ENCODE peak calls at places on chromosomes 1 and 21, in ten cellular contexts. M is right atrium auricular region, Y is osteoblast, P is OCI-LY7, B is cardiac muscle cell, H is left ventricle myocardium inferior, C is A549, K is BE2C, R is fibroblast of pulmonary artery, X is neural crest cell. J is an unnamed sample.

GRCh38 chr1:201138311-201138840 is 11.4 kb upstream of the ASCL5 start:
- DNase-seq in M (no peak), Y (no peak), P (no peak), B (no peak), H (no peak), C (no peak), K (no peak), R (no peak), X (no peak), J (no peak)

GRCh38 chr1:161486806-161487482 is 18.3 kb upstream of the FCGR2A start:
- DNase-seq in M (no peak), Y (peak; percentile 89), P (peak; percentile 81), B (peak; percentile 80), H (no peak), C (peak; percentile 48), K (peak; percentile 43), R (peak; percentile 83), X (peak; percentile 25), J (no peak)

GRCh38 chr1:227335587-227336020 is 17.3 kb upstream of the CDC42BPA start:
- DNase-seq in M (no peak), Y (no peak), P (no peak), B (no peak), H (no peak), C (no peak), K (no peak), R (no peak), X (no peak), J (no peak)

GRCh38 chr1:98555814-98556213 is 105.7 kb upstream of the SNX7 start:
- DNase-seq in M (no peak), Y (no peak), P (no peak), B (no peak), H (no peak), C (no peak), K (no peak), R (no peak), X (no peak), J (no peak)

GRCh38 chr1:217943361-217943760 is 312.2 kb downstream of the SPATA17 start:
- DNase-seq in M (no peak), Y (no peak), P (no peak), B (no peak), H (no peak), C (no peak), K (no peak), R (no peak), X (no peak), J (no peak)

GRCh38 chr1:5992034-5992813 is at the start of gene NPHP4:
- DNase-seq in M (peak; percentile 100), Y (peak; percentile 100), P (peak; percentile 100), B (peak; percentile 99), H (peak; percentile 100), C (peak; percentile 99), K (peak; percentile 96), R (peak; percentile 100), X (peak; percentile 99), J (peak; percentile 98)

GRCh38 chr1:87226341-87226760 is 102.3 kb upstream of the LMO4 start:
- DNase-seq in M (peak; percentile 81), Y (peak; percentile 90), P (no peak), B (peak; percentile 32), H (peak; percentile 60), C (peak; percentile 12), K (no peak), R (peak; percentile 99), X (no peak), J (peak; percentile 55)

GRCh38 chr21:44300262-44300959 is 558 bp downstream of the PFKL start:
- DNase-seq in M (peak; percentile 76), Y (peak; percentile 100), P (peak; percentile 70), B (peak; percentile 71), H (peak; percentile 81), C (peak; percentile 50), K (peak; percentile 49), R (peak; percentile 41), X (peak; percentile 33), J (peak; percentile 85)

GRCh38 chr21:34822957-34823356 is 154.2 kb downstream of the CLIC6 start:
- DNase-seq in M (peak; percentile 38), Y (peak; percentile 94), P (no peak), B (no peak), H (no peak), C (no peak), K (no peak), R (peak; percentile 40), X (no peak), J (no peak)

GRCh38 chr1:33683913-33684312 is 180.0 kb upstream of the HMGB4 start:
- DNase-seq in M (no peak), Y (no peak), P (no peak), B (no peak), H (peak; percentile 25), C (no peak), K (no peak), R (no peak), X (no peak), J (no peak)

GRCh38 chr1:219927956-219928790 is at the start of gene SLC30A10:
- DNase-seq in M (no peak), Y (peak; percentile 88), P (no peak), B (peak; percentile 51), H (no peak), C (peak; percentile 41), K (peak; percentile 30), R (peak; percentile 8), X (peak; percentile 28), J (peak; percentile 84)

GRCh38 chr1:234728740-234729139 is 118.8 kb upstream of the IRF2BP2 start:
- DNase-seq in M (no peak), Y (no peak), P (no peak), B (no peak), H (no peak), C (no peak), K (no peak), R (no peak), X (no peak), J (no peak)

GRCh38 chr1:194846488-194846887 is 1660.1 kb upstream of the B3GALT2 start:
- DNase-seq in M (no peak), Y (no peak), P (no peak), B (no peak), H (no peak), C (no peak), K (no peak), R (no peak), X (no peak), J (no peak)

GRCh38 chr1:206513312-206514111 is 6.2 kb downstream of the RASSF5 start:
- DNase-seq in M (peak; percentile 85), Y (peak; percentile 99), P (no peak), B (no peak), H (peak; percentile 70), C (no peak), K (no peak), R (peak; percentile 88), X (no peak), J (no peak)

GRCh38 chr21:26001356-26001755 is 169.2 kb downstream of the APP start:
- DNase-seq in M (no peak), Y (no peak), P (peak; percentile 21), B (no peak), H (no peak), C (no peak), K (no peak), R (no peak), X (no peak), J (no peak)
- TF ChIP-seq CTCF in M (no peak), Y (no peak), P (peak; percentile 67), B (no peak), H (no peak), C (no peak), K (no peak), R (no peak), X (no peak), J (no peak)

GRCh38 chr1:168343566-168343965 is 62.9 kb downstream of the TBX19 start:
- DNase-seq in M (no peak), Y (no peak), P (peak; percentile 2), B (no peak), H (no peak), C (no peak), K (no peak), R (no peak), X (no peak), J (no peak)
- TF ChIP-seq CTCF in M (no peak), Y (peak; percentile 34), P (peak; percentile 42), B (peak; percentile 24), H (peak; percentile 13), C (peak; percentile 41), K (peak; percentile 56), R (peak; percentile 37), X (no peak), J (peak; percentile 32)

GRCh38 chr1:186164773-186165172 is 210.3 kb downstream of the TPR start:
- DNase-seq in M (no peak), Y (no peak), P (no peak), B (no peak), H (no peak), C (no peak), K (no peak), R (no peak), X (no peak), J (no peak)

GRCh38 chr1:186167096-186167668 is 207.9 kb downstream of the TPR start:
- DNase-seq in M (no peak), Y (no peak), P (no peak), B (no peak), H (no peak), C (no peak), K (no peak), R (no peak), X (no peak), J (no peak)

DNA sequence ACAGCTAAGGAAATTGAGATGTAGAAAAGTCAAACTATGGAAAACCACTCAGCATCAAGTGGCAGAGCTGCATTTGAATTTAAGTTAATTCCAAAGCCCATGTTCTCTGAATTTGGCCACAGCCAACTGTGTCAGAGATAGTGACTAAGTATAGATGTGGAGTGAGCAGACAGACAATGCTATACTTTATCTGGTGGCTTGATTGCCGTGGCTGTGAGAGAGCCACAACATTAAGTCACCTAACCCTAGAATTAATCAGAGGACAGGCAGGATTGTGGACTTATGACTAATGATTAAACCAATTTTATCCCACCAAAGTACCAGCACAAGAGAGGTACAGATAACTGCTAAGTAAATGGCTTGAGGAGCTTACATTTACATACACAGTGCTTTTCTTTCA is 209.8 kb downstream of the TPR start:
- DNase-seq in M (no peak), Y (no peak), P (no peak), B (no peak), H (no peak), C (no peak), K (no peak), R (no peak), X (no peak), J (no peak)
- TF ChIP-seq CTCF in M (no peak), Y (no peak), P (no peak), B (no peak), H (no peak), C (no peak), K (no peak), R (no peak), X (no peak), J (no peak)

DNA sequence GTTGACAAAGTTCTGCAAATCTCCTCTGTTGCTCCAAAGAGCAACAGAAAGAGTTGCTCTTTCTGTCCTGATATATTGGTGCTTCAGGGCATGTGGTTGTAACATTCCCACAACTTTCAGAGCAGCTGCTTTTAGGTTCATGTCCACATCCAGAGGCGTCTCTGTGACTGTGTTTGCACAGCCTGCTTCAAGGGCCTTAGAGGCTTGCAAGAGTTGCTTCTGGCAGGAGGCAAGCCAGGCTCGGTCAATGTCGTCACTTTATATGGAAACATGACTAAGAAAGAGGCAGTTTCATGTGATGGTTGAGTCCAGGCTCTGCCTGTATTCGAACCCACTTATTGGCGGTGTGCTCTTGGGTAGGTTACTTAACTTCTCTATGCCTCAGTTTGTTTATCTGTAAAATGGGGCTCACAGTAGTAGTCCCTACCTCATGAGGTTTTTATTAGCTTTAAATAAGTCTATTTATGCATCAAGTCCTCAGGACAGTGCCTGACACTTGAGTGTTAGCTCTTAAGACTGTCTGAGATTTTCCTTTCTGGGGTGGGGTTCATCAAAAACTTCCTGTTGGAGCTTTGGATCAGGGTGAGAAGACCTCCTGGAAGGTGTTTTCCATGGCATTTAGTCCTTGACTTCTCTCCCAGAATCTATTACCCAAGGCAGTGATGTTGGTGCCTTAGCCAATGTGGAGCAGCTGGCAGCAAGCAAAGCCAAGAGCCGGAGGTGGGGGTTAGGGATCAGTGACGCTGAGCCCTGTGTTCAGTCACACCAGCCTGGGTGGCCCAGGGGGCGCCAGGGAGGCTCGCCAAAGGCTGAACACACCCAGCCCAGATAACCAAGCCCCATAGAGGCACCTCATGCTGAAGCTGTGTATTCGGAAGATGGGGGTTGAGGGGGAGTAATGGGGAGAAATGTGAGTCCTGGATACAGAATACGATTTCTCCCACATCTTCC is 18.9 kb downstream of the LHX4 start:
- DNase-seq in M (no peak), Y (peak; percentile 82), P (peak; percentile 26), B (peak; percentile 18), H (no peak), C (no peak), K (peak; percentile 68), R (no peak), X (no peak), J (no peak)
- TF ChIP-seq CTCF in M (no peak), Y (no peak), P (peak; percentile 68), B (no peak), H (no peak), C (no peak), K (peak; percentile 40), R (peak; percentile 0), X (no peak), J (no peak)

J was measured in right lobe of liver.